ENCODE peak calls at places on chromosome 16, in four cellular contexts. W is RPMI7951, Q is RCC 7860, Y is AG09319. Z is an unnamed sample.

GRCh38 chr16:31508706-31509523 is 724 bp upstream of the RUSF1 start:
- DNase-seq in W (peak; percentile 23), Q (peak; percentile 15), Y (no peak), Z (peak; percentile 21)

GRCh38 chr16:47848481-47849109 is 307.2 kb downstream of the ABCC12 start:
- DNase-seq in W (peak; percentile 68), Q (no peak), Y (no peak), Z (no peak)

GRCh38 chr16:29993903-29994612 is 1.4 kb downstream of the HIRIP3 start:
- DNase-seq in W (no peak), Q (no peak), Y (no peak), Z (no peak)

GRCh38 chr16:54098247-54098646 is 188.3 kb downstream of the IRX3 start:
- DNase-seq in W (no peak), Q (no peak), Y (no peak), Z (no peak)

GRCh38 chr16:86214326-86215232 is 295.7 kb upstream of the FOXF1 start:
- DNase-seq in W (peak; percentile 23), Q (no peak), Y (no peak), Z (peak; percentile 16)

GRCh38 chr16:55641430-55642056 is 14.2 kb upstream of the SLC6A2 start:
- DNase-seq in W (no peak), Q (no peak), Y (no peak), Z (no peak)

GRCh38 chr16:15592324-15592723 is 50.6 kb downstream of the MARF1 start:
- DNase-seq in W (no peak), Q (no peak), Y (no peak), Z (no peak)

GRCh38 chr16:68097088-68097487 is 11.9 kb downstream of the NFATC3 start:
- DNase-seq in W (no peak), Q (no peak), Y (no peak), Z (no peak)

GRCh38 chr16:86578056-86578455 is 293 bp upstream of the FOXL1 start:
- DNase-seq in W (no peak), Q (no peak), Y (peak; percentile 38), Z (no peak)

GRCh38 chr16:20393801-20394637 is 10.5 kb downstream of the PDILT start:
- DNase-seq in W (no peak), Q (no peak), Y (no peak), Z (no peak)

GRCh38 chr16:86809458-86809955 is 231.2 kb downstream of the FOXL1 start:
- DNase-seq in W (peak; percentile 92), Q (peak; percentile 98), Y (peak; percentile 4), Z (peak; percentile 99)

GRCh38 chr16:78407191-78407590 is 307.7 kb downstream of the WWOX start:
- DNase-seq in W (no peak), Q (no peak), Y (no peak), Z (no peak)

GRCh38 chr16:89953671-89954406 is 5.3 kb downstream of the DEF8 start:
- DNase-seq in W (no peak), Q (no peak), Y (no peak), Z (no peak)

GRCh38 chr16:57626420-57627170 is 1.8 kb upstream of the ADGRG1 start:
- DNase-seq in W (no peak), Q (no peak), Y (no peak), Z (no peak)

GRCh38 chr16:56812884-56813283 is 52.1 kb upstream of the SLC12A3 start:
- DNase-seq in W (peak; percentile 35), Q (peak; percentile 44), Y (no peak), Z (peak; percentile 58)

GRCh38 chr16:87129771-87130170 is 187.4 kb downstream of the C16orf95 start:
- DNase-seq in W (peak; percentile 89), Q (no peak), Y (no peak), Z (peak; percentile 66)

GRCh38 chr16:57477531-57478202 is 8.6 kb downstream of the DOK4 start:
- DNase-seq in W (no peak), Q (no peak), Y (no peak), Z (no peak)

GRCh38 chr16:17590711-17591654 is 120.2 kb upstream of the XYLT1 start:
- DNase-seq in W (peak; percentile 72), Q (no peak), Y (no peak), Z (no peak)

Z was measured in A172.